ENCODE peak calls at places on chromosomes 13 and 19, in four cellular contexts. One of them, this sample, is unnamed.
A peak's percentile ranks its signal among the peaks of the same experiment; 100 is the strongest.

GRCh38 chr19:18203408-18203862 is 407 bp downstream of the RAB3A start:
- DNase-seq in mucosa of descending colon: peak; percentile 86
- DNase-seq in naive thymus-derived CD4-positive, alpha-beta T cell: no peak
- DNase-seq in right cardiac atrium: peak; percentile 85
- DNase-seq in this sample: no peak

GRCh38 chr13:36549771-36550170 is 117.5 kb downstream of the CCNA1 start:
- DNase-seq in mucosa of descending colon: no peak
- DNase-seq in naive thymus-derived CD4-positive, alpha-beta T cell: no peak
- DNase-seq in right cardiac atrium: no peak
- DNase-seq in this sample: no peak

GRCh38 chr13:98048263-98048662 is 94.6 kb upstream of the FARP1 start:
- DNase-seq in mucosa of descending colon: no peak
- DNase-seq in naive thymus-derived CD4-positive, alpha-beta T cell: no peak
- DNase-seq in right cardiac atrium: no peak
- DNase-seq in this sample: no peak

GRCh38 chr13:93286047-93286446 is 59.4 kb downstream of the GPC6 start:
- DNase-seq in mucosa of descending colon: no peak
- DNase-seq in naive thymus-derived CD4-positive, alpha-beta T cell: no peak
- DNase-seq in right cardiac atrium: no peak
- DNase-seq in this sample: no peak

GRCh38 chr13:80177327-80177726 is 163.6 kb downstream of the SPRY2 start:
- DNase-seq in mucosa of descending colon: no peak
- DNase-seq in naive thymus-derived CD4-positive, alpha-beta T cell: no peak
- DNase-seq in right cardiac atrium: no peak
- DNase-seq in this sample: no peak

GRCh38 chr13:99605417-99606321 is 104.4 kb downstream of the TM9SF2 start:
- DNase-seq in mucosa of descending colon: peak; percentile 80
- DNase-seq in naive thymus-derived CD4-positive, alpha-beta T cell: no peak
- DNase-seq in right cardiac atrium: peak; percentile 72
- DNase-seq in this sample: peak; percentile 80

GRCh38 chr13:43054803-43055802 is 31.7 kb downstream of the DNAJC15 start:
- DNase-seq in mucosa of descending colon: no peak
- DNase-seq in naive thymus-derived CD4-positive, alpha-beta T cell: no peak
- DNase-seq in right cardiac atrium: peak; percentile 67
- DNase-seq in this sample: no peak

GRCh38 chr13:33554919-33555791 is 262.8 kb upstream of the RFC3 start:
- DNase-seq in mucosa of descending colon: no peak
- DNase-seq in naive thymus-derived CD4-positive, alpha-beta T cell: no peak
- DNase-seq in right cardiac atrium: no peak
- DNase-seq in this sample: no peak

GRCh38 chr19:33094504-33095067 is 13.6 kb downstream of the GPATCH1 start:
- DNase-seq in mucosa of descending colon: no peak
- DNase-seq in naive thymus-derived CD4-positive, alpha-beta T cell: no peak
- DNase-seq in right cardiac atrium: no peak
- DNase-seq in this sample: peak; percentile 41

GRCh38 chr19:906480-906879 is 6.5 kb downstream of the R3HDM4 start:
- DNase-seq in mucosa of descending colon: no peak
- DNase-seq in naive thymus-derived CD4-positive, alpha-beta T cell: no peak
- DNase-seq in right cardiac atrium: no peak
- DNase-seq in this sample: no peak

GRCh38 chr13:49116873-49117272 is 103.3 kb upstream of the MLNR start:
- DNase-seq in mucosa of descending colon: no peak
- DNase-seq in naive thymus-derived CD4-positive, alpha-beta T cell: no peak
- DNase-seq in right cardiac atrium: no peak
- DNase-seq in this sample: no peak

GRCh38 chr13:104773775-104774174 is 1707.6 kb upstream of the SLC10A2 start:
- DNase-seq in mucosa of descending colon: no peak
- DNase-seq in naive thymus-derived CD4-positive, alpha-beta T cell: no peak
- DNase-seq in right cardiac atrium: no peak
- DNase-seq in this sample: no peak

GRCh38 chr13:114226088-114226487 is 8.6 kb upstream of the CDC16 start:
- DNase-seq in mucosa of descending colon: no peak
- DNase-seq in naive thymus-derived CD4-positive, alpha-beta T cell: no peak
- DNase-seq in right cardiac atrium: no peak
- DNase-seq in this sample: no peak

GRCh38 chr19:12202250-12202649 is 39.4 kb downstream of the ZNF136 start:
- DNase-seq in mucosa of descending colon: no peak
- DNase-seq in naive thymus-derived CD4-positive, alpha-beta T cell: peak; percentile 21
- DNase-seq in right cardiac atrium: peak; percentile 58
- DNase-seq in this sample: no peak

GRCh38 chr19:18660051-18660910 is 23.2 kb upstream of the CRTC1 start:
- DNase-seq in mucosa of descending colon: peak; percentile 73
- DNase-seq in naive thymus-derived CD4-positive, alpha-beta T cell: no peak
- DNase-seq in right cardiac atrium: peak; percentile 93
- DNase-seq in this sample: peak; percentile 99

GRCh38 chr19:341386-342127 is 3.0 kb downstream of the MIER2 start:
- DNase-seq in mucosa of descending colon: no peak
- DNase-seq in naive thymus-derived CD4-positive, alpha-beta T cell: no peak
- DNase-seq in right cardiac atrium: no peak
- DNase-seq in this sample: peak; percentile 58

GRCh38 chr19:21022996-21023395 is 2.5 kb downstream of the ZNF430 start:
- DNase-seq in mucosa of descending colon: no peak
- DNase-seq in naive thymus-derived CD4-positive, alpha-beta T cell: no peak
- DNase-seq in right cardiac atrium: no peak
- DNase-seq in this sample: peak; percentile 53

GRCh38 chr13:52862358-52863206 is 14.1 kb upstream of the PCDH8 start:
- DNase-seq in mucosa of descending colon: no peak
- DNase-seq in naive thymus-derived CD4-positive, alpha-beta T cell: no peak
- DNase-seq in right cardiac atrium: peak; percentile 59
- DNase-seq in this sample: no peak

GRCh38 chr13:82993417-82993816 is 888.9 kb downstream of the SLITRK1 start:
- DNase-seq in mucosa of descending colon: no peak
- DNase-seq in naive thymus-derived CD4-positive, alpha-beta T cell: no peak
- DNase-seq in right cardiac atrium: no peak
- DNase-seq in this sample: no peak

GRCh38 chr13:45055198-45055901 is 65.0 kb upstream of the GTF2F2 start:
- DNase-seq in mucosa of descending colon: no peak
- DNase-seq in naive thymus-derived CD4-positive, alpha-beta T cell: no peak
- DNase-seq in right cardiac atrium: no peak
- DNase-seq in this sample: peak; percentile 87

GRCh38 chr13:36796052-36796451 is 23.0 kb upstream of the RFXAP start:
- DNase-seq in mucosa of descending colon: no peak
- DNase-seq in naive thymus-derived CD4-positive, alpha-beta T cell: no peak
- DNase-seq in right cardiac atrium: no peak
- DNase-seq in this sample: no peak

GRCh38 chr19:58294743-58295374 is 10.3 kb upstream of the ERVK3-1 start:
- DNase-seq in mucosa of descending colon: no peak
- DNase-seq in naive thymus-derived CD4-positive, alpha-beta T cell: no peak
- DNase-seq in right cardiac atrium: no peak
- DNase-seq in this sample: no peak

GRCh38 chr19:55681131-55682087 is 6.4 kb downstream of the EPN1 start:
- DNase-seq in mucosa of descending colon: peak; percentile 24
- DNase-seq in naive thymus-derived CD4-positive, alpha-beta T cell: no peak
- DNase-seq in right cardiac atrium: no peak
- DNase-seq in this sample: no peak

GRCh38 chr13:95745289-95745688 is 68.3 kb downstream of the DNAJC3 start:
- DNase-seq in mucosa of descending colon: no peak
- DNase-seq in naive thymus-derived CD4-positive, alpha-beta T cell: no peak
- DNase-seq in right cardiac atrium: no peak
- DNase-seq in this sample: no peak

GRCh38 chr13:52348081-52348480 is 57.9 kb downstream of the THSD1 start:
- DNase-seq in mucosa of descending colon: no peak
- DNase-seq in naive thymus-derived CD4-positive, alpha-beta T cell: no peak
- DNase-seq in right cardiac atrium: no peak
- DNase-seq in this sample: peak; percentile 88

GRCh38 chr13:33927315-33927714 is 109.4 kb downstream of the RFC3 start:
- DNase-seq in mucosa of descending colon: no peak
- DNase-seq in naive thymus-derived CD4-positive, alpha-beta T cell: no peak
- DNase-seq in right cardiac atrium: no peak
- DNase-seq in this sample: peak; percentile 27

GRCh38 chr13:39310961-39311360 is 272.7 kb downstream of the NHLRC3 start:
- DNase-seq in mucosa of descending colon: no peak
- DNase-seq in naive thymus-derived CD4-positive, alpha-beta T cell: no peak
- DNase-seq in right cardiac atrium: no peak
- DNase-seq in this sample: no peak

GRCh38 chr13:112638157-112638750 is 50.3 kb upstream of the TUBGCP3 start:
- DNase-seq in mucosa of descending colon: no peak
- DNase-seq in naive thymus-derived CD4-positive, alpha-beta T cell: no peak
- DNase-seq in right cardiac atrium: no peak
- DNase-seq in this sample: no peak

GRCh38 chr13:113086031-113086750 is 19.4 kb upstream of the F7 start:
- DNase-seq in mucosa of descending colon: peak; percentile 29
- DNase-seq in naive thymus-derived CD4-positive, alpha-beta T cell: no peak
- DNase-seq in right cardiac atrium: peak; percentile 36
- DNase-seq in this sample: no peak

GRCh38 chr13:40181203-40181845 is 485.1 kb downstream of the FOXO1 start:
- DNase-seq in mucosa of descending colon: no peak
- DNase-seq in naive thymus-derived CD4-positive, alpha-beta T cell: no peak
- DNase-seq in right cardiac atrium: no peak
- DNase-seq in this sample: no peak

GRCh38 chr13:25762795-25763377 is 288.9 kb downstream of the SHISA2 start:
- DNase-seq in mucosa of descending colon: no peak
- DNase-seq in naive thymus-derived CD4-positive, alpha-beta T cell: no peak
- DNase-seq in right cardiac atrium: no peak
- DNase-seq in this sample: no peak

GRCh38 chr13:68056816-68057710 is 826.9 kb upstream of the PCDH9 start:
- DNase-seq in mucosa of descending colon: no peak
- DNase-seq in naive thymus-derived CD4-positive, alpha-beta T cell: no peak
- DNase-seq in right cardiac atrium: peak; percentile 49
- DNase-seq in this sample: no peak

GRCh38 chr19:5031231-5032100 is 62.6 kb downstream of the KDM4B start:
- DNase-seq in mucosa of descending colon: peak; percentile 82
- DNase-seq in naive thymus-derived CD4-positive, alpha-beta T cell: peak; percentile 76
- DNase-seq in right cardiac atrium: peak; percentile 94
- DNase-seq in this sample: peak; percentile 100

GRCh38 chr13:20348645-20349408 is 116.7 kb upstream of the GJB6 start:
- DNase-seq in mucosa of descending colon: no peak
- DNase-seq in naive thymus-derived CD4-positive, alpha-beta T cell: no peak
- DNase-seq in right cardiac atrium: no peak
- DNase-seq in this sample: no peak

GRCh38 chr13:20349564-20350379 is 117.7 kb upstream of the GJB6 start:
- DNase-seq in mucosa of descending colon: no peak
- DNase-seq in naive thymus-derived CD4-positive, alpha-beta T cell: no peak
- DNase-seq in right cardiac atrium: peak; percentile 54
- DNase-seq in this sample: no peak

GRCh38 chr13:20350819-20351218 is 118.7 kb upstream of the GJB6 start:
- DNase-seq in mucosa of descending colon: no peak
- DNase-seq in naive thymus-derived CD4-positive, alpha-beta T cell: no peak
- DNase-seq in right cardiac atrium: no peak
- DNase-seq in this sample: no peak

GRCh38 chr13:20350380-20350763 is 118.3 kb upstream of the GJB6 start:
- DNase-seq in mucosa of descending colon: no peak
- DNase-seq in naive thymus-derived CD4-positive, alpha-beta T cell: no peak
- DNase-seq in right cardiac atrium: no peak
- DNase-seq in this sample: no peak

GRCh38 chr13:20348018-20348417 is 115.9 kb upstream of the GJB6 start:
- DNase-seq in mucosa of descending colon: no peak
- DNase-seq in naive thymus-derived CD4-positive, alpha-beta T cell: no peak
- DNase-seq in right cardiac atrium: no peak
- DNase-seq in this sample: no peak
- H3K4me1 ChIP-seq in mucosa of descending colon: no peaks in the 10 kb centered on the region
- H3K4me1 ChIP-seq in naive thymus-derived CD4-positive, alpha-beta T cell: no peaks in the 10 kb centered on the region
- H3K4me1 ChIP-seq in right cardiac atrium: no peaks in the 10 kb centered on the region
- H3K4me1 ChIP-seq in this sample: peaks cover 15% of the 10 kb centered on the region

GRCh38 chr13:75395901-75396300 is 86.1 kb downstream of the TBC1D4 start:
- DNase-seq in mucosa of descending colon: no peak
- DNase-seq in naive thymus-derived CD4-positive, alpha-beta T cell: no peak
- DNase-seq in right cardiac atrium: no peak
- DNase-seq in this sample: no peak

GRCh38 chr13:75398072-75398471 is 83.9 kb downstream of the TBC1D4 start:
- DNase-seq in mucosa of descending colon: no peak
- DNase-seq in naive thymus-derived CD4-positive, alpha-beta T cell: no peak
- DNase-seq in right cardiac atrium: no peak
- DNase-seq in this sample: no peak

GRCh38 chr13:75400775-75401174 is 81.2 kb downstream of the TBC1D4 start:
- DNase-seq in mucosa of descending colon: no peak
- DNase-seq in naive thymus-derived CD4-positive, alpha-beta T cell: no peak
- DNase-seq in right cardiac atrium: no peak
- DNase-seq in this sample: no peak

GRCh38 chr13:75399879-75400217 is 82.1 kb downstream of the TBC1D4 start:
- DNase-seq in mucosa of descending colon: no peak
- DNase-seq in naive thymus-derived CD4-positive, alpha-beta T cell: no peak
- DNase-seq in right cardiac atrium: no peak
- DNase-seq in this sample: no peak

DNA sequence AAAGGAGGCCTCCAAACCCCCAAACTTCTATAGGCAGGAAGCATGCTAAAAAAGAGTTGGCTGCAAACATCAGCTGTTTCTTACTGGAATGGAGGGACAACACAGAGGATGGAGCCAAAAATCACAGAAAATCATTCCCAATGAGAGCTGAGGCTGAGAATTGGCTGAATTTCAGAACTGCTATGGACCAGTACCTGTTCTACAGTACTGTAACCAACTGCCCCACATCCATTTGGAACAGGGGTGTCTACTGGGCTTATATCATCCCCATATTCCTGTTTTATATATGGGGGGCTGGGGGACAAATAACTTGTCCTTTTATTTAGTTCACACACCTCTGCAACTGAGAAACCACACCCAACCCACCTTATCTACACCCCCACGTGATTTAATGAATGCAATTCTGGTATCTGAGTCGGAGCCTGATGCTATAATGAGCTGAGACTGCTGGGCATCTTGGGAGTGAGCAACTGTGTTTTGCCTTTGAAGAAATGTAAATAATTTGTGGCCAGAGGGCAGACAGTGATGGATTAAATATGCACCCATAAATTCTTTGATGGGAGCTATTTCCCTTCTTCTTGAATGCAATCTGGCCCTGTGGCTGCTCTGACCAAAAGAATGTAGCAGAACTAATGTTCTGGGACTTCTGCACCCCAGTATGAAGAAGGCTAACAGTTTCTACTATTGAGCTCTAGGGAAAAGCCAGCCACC is 82.6 kb downstream of the TBC1D4 start:
- DNase-seq in mucosa of descending colon: no peak
- DNase-seq in naive thymus-derived CD4-positive, alpha-beta T cell: no peak
- DNase-seq in right cardiac atrium: no peak
- DNase-seq in this sample: no peak
- H3K4me1 ChIP-seq in mucosa of descending colon: peaks cover 4% of the 10 kb centered on the region
- H3K4me1 ChIP-seq in naive thymus-derived CD4-positive, alpha-beta T cell: no peaks in the 10 kb centered on the region
- H3K4me1 ChIP-seq in right cardiac atrium: peaks cover 2% of the 10 kb centered on the region
- H3K4me1 ChIP-seq in this sample: peaks cover 5% of the 10 kb centered on the region

GRCh38 chr13:76882431-76882830 is 3.8 kb downstream of the KCTD12 start:
- DNase-seq in mucosa of descending colon: no peak
- DNase-seq in naive thymus-derived CD4-positive, alpha-beta T cell: no peak
- DNase-seq in right cardiac atrium: peak; percentile 31
- DNase-seq in this sample: peak; percentile 61
- H3K4me1 ChIP-seq in mucosa of descending colon: peaks cover 5% of the 10 kb centered on the region
- H3K4me1 ChIP-seq in naive thymus-derived CD4-positive, alpha-beta T cell: peaks cover 4% of the 10 kb centered on the region
- H3K4me1 ChIP-seq in right cardiac atrium: peaks cover 4% of the 10 kb centered on the region
- H3K4me1 ChIP-seq in this sample: peaks cover 53% of the 10 kb centered on the region

DNA sequence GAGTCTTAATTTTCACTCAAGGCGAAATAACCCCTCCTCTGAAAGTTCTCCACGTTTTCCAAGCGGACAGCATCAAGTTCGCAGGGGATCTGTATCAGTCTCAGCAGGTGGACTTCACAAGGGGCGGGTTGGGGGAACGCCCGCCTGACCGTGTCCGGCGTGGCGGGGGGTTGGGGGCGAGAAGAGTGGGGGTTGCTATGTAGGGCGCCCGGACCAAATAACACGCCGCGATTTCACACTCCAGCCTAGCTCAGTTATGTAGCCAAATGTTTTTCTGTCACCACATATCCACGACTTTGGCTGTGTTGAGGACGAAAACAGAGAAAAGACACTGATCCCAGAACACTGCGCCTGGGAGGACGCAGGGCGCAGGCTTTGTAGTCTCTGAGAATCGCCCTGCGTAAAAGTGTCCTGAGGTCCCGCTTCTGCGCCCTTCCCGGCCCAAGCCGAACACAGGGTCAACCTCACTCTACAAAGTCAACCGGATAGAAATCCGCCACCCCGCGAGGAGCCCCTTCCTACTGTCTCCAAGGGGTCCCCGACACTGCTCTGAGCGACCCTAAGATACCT is 541 bp downstream of the RUBCNL start:
- DNase-seq in mucosa of descending colon: no peak
- DNase-seq in naive thymus-derived CD4-positive, alpha-beta T cell: no peak
- DNase-seq in right cardiac atrium: no peak
- DNase-seq in this sample: peak; percentile 83
- H3K4me1 ChIP-seq in mucosa of descending colon: peaks cover 26% of the 10 kb centered on the region
- H3K4me1 ChIP-seq in naive thymus-derived CD4-positive, alpha-beta T cell: peaks cover 4% of the 10 kb centered on the region
- H3K4me1 ChIP-seq in right cardiac atrium: no peaks in the 10 kb centered on the region
- H3K4me1 ChIP-seq in this sample: peaks cover 15% of the 10 kb centered on the region

This sample was measured in osteoblast.